ENCODE peak calls at places on chromosomes 3 and 15, in seven cellular contexts. One of them, this sample, is unnamed.
A peak's percentile ranks its signal among the peaks of the same experiment; 100 is the strongest.

GRCh38 chr3:72665701-72666443 is 182.4 kb downstream of the SHQ1 start:
- DNase-seq in neural crest cell: peak; percentile 43
- DNase-seq in natural killer cell: peak; percentile 17
- DNase-seq in glutamatergic neuron: peak; percentile 56
- DNase-seq in suprapubic skin: no peak
- DNase-seq in progenitor cell of endocrine pancreas: no peak
- DNase-seq in WTC11: peak; percentile 65
- DNase-seq in this sample: no peak

GRCh38 chr3:8239718-8240698 is 261.6 kb upstream of the LMCD1 start:
- DNase-seq in neural crest cell: peak; percentile 61
- DNase-seq in natural killer cell: no peak
- DNase-seq in glutamatergic neuron: peak; percentile 29
- DNase-seq in suprapubic skin: no peak
- DNase-seq in progenitor cell of endocrine pancreas: peak; percentile 12
- DNase-seq in WTC11: peak; percentile 22
- DNase-seq in this sample: no peak

GRCh38 chr3:126522363-126522788 is 1.6 kb upstream of the CHST13 start:
- DNase-seq in neural crest cell: peak; percentile 75
- DNase-seq in natural killer cell: peak; percentile 45
- DNase-seq in glutamatergic neuron: peak; percentile 80
- DNase-seq in suprapubic skin: no peak
- DNase-seq in progenitor cell of endocrine pancreas: peak; percentile 63
- DNase-seq in WTC11: peak; percentile 79
- DNase-seq in this sample: no peak

GRCh38 chr15:44029003-44029402 is 166.1 kb downstream of the FRMD5 start:
- DNase-seq in neural crest cell: no peak
- DNase-seq in natural killer cell: no peak
- DNase-seq in glutamatergic neuron: no peak
- DNase-seq in suprapubic skin: no peak
- DNase-seq in progenitor cell of endocrine pancreas: no peak
- DNase-seq in WTC11: no peak
- DNase-seq in this sample: no peak

GRCh38 chr3:52787672-52788625 is 6.6 kb upstream of the ITIH3 start:
- DNase-seq in neural crest cell: no peak
- DNase-seq in natural killer cell: no peak
- DNase-seq in glutamatergic neuron: peak; percentile 21
- DNase-seq in suprapubic skin: peak; percentile 73
- DNase-seq in progenitor cell of endocrine pancreas: no peak
- DNase-seq in WTC11: no peak
- DNase-seq in this sample: peak; percentile 47

GRCh38 chr15:99421172-99421656 is 144.6 kb upstream of the MEF2A start:
- DNase-seq in neural crest cell: no peak
- DNase-seq in natural killer cell: no peak
- DNase-seq in glutamatergic neuron: no peak
- DNase-seq in suprapubic skin: no peak
- DNase-seq in progenitor cell of endocrine pancreas: no peak
- DNase-seq in WTC11: peak; percentile 45
- DNase-seq in this sample: peak; percentile 45

GRCh38 chr3:132549890-132550578 is 47.0 kb upstream of the ACKR4 start:
- DNase-seq in neural crest cell: no peak
- DNase-seq in natural killer cell: no peak
- DNase-seq in glutamatergic neuron: no peak
- DNase-seq in suprapubic skin: no peak
- DNase-seq in progenitor cell of endocrine pancreas: no peak
- DNase-seq in WTC11: no peak
- DNase-seq in this sample: no peak

GRCh38 chr15:40693904-40694705 is 869 bp upstream of the RAD51 start:
- DNase-seq in neural crest cell: no peak
- DNase-seq in natural killer cell: no peak
- DNase-seq in glutamatergic neuron: no peak
- DNase-seq in suprapubic skin: no peak
- DNase-seq in progenitor cell of endocrine pancreas: no peak
- DNase-seq in WTC11: no peak
- DNase-seq in this sample: no peak

GRCh38 chr3:13577181-13578121 is 28.5 kb downstream of the FBLN2 start:
- DNase-seq in neural crest cell: no peak
- DNase-seq in natural killer cell: no peak
- DNase-seq in glutamatergic neuron: no peak
- DNase-seq in suprapubic skin: no peak
- DNase-seq in progenitor cell of endocrine pancreas: no peak
- DNase-seq in WTC11: no peak
- DNase-seq in this sample: peak; percentile 47

GRCh38 chr15:72856549-72857040 is 73.0 kb upstream of the ADPGK start:
- DNase-seq in neural crest cell: no peak
- DNase-seq in natural killer cell: no peak
- DNase-seq in glutamatergic neuron: no peak
- DNase-seq in suprapubic skin: no peak
- DNase-seq in progenitor cell of endocrine pancreas: no peak
- DNase-seq in WTC11: no peak
- DNase-seq in this sample: no peak

GRCh38 chr15:51499379-51499976 is 123.1 kb downstream of the DMXL2 start:
- DNase-seq in neural crest cell: no peak
- DNase-seq in natural killer cell: no peak
- DNase-seq in glutamatergic neuron: no peak
- DNase-seq in suprapubic skin: no peak
- DNase-seq in progenitor cell of endocrine pancreas: no peak
- DNase-seq in WTC11: no peak
- DNase-seq in this sample: no peak

GRCh38 chr3:61251174-61251972 is at the start of gene FHIT:
- DNase-seq in neural crest cell: peak; percentile 84
- DNase-seq in natural killer cell: peak; percentile 85
- DNase-seq in glutamatergic neuron: peak; percentile 97
- DNase-seq in suprapubic skin: peak; percentile 96
- DNase-seq in progenitor cell of endocrine pancreas: peak; percentile 91
- DNase-seq in WTC11: peak; percentile 97
- DNase-seq in this sample: peak; percentile 92
- TF ChIP-seq CTCF in neural crest cell: no peak
- TF ChIP-seq CTCF in natural killer cell: no peak
- TF ChIP-seq CTCF in glutamatergic neuron: no peak
- TF ChIP-seq CTCF in suprapubic skin: no peak
- TF ChIP-seq CTCF in progenitor cell of endocrine pancreas: peak; percentile 25
- TF ChIP-seq CTCF in WTC11: no peak
- TF ChIP-seq CTCF in this sample: no peak

DNA sequence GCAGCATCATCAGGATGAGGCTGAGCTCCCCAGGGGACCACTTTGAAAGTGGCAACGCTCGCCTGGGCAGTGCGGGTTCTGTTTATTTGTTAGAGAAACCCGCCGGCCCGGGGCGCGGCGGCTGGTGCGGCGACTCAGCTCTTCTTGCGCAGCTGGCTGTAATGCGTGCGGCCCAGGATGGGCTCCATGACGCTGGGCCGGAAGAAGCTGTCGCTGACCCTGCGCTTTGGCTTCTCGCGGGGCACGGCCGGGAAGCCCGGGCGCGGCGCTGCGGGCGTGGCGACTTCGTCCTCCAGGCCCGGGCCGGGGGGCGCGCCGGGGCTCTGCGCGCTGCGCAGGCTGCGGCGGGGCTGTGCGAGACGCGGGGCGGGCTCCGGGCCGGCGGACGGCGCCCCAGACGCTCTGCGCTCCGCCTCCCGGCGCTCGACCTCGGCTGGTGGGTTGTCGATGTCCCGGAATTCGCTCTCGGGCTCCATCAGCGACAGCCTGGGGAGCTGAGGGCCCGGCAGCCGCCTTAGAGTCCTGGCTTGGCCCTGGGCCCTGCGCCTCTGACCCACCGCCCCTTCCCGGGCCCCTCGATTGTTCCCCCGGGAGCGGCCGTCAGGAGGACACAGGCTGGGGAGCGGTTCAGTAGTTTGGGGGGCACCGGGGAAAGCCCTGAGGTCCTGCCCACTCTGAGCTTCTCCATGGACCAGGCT is 10.3 kb upstream of the KIF7 start:
- DNase-seq in neural crest cell: peak; percentile 53
- DNase-seq in natural killer cell: no peak
- DNase-seq in glutamatergic neuron: peak; percentile 65
- DNase-seq in suprapubic skin: peak; percentile 77
- DNase-seq in progenitor cell of endocrine pancreas: peak; percentile 38
- DNase-seq in WTC11: peak; percentile 56
- DNase-seq in this sample: no peak
- TF ChIP-seq CTCF in neural crest cell: no peak
- TF ChIP-seq CTCF in natural killer cell: no peak
- TF ChIP-seq CTCF in glutamatergic neuron: no peak
- TF ChIP-seq CTCF in suprapubic skin: no peak
- TF ChIP-seq CTCF in progenitor cell of endocrine pancreas: no peak
- TF ChIP-seq CTCF in WTC11: no peak
- TF ChIP-seq CTCF in this sample: no peak

DNA sequence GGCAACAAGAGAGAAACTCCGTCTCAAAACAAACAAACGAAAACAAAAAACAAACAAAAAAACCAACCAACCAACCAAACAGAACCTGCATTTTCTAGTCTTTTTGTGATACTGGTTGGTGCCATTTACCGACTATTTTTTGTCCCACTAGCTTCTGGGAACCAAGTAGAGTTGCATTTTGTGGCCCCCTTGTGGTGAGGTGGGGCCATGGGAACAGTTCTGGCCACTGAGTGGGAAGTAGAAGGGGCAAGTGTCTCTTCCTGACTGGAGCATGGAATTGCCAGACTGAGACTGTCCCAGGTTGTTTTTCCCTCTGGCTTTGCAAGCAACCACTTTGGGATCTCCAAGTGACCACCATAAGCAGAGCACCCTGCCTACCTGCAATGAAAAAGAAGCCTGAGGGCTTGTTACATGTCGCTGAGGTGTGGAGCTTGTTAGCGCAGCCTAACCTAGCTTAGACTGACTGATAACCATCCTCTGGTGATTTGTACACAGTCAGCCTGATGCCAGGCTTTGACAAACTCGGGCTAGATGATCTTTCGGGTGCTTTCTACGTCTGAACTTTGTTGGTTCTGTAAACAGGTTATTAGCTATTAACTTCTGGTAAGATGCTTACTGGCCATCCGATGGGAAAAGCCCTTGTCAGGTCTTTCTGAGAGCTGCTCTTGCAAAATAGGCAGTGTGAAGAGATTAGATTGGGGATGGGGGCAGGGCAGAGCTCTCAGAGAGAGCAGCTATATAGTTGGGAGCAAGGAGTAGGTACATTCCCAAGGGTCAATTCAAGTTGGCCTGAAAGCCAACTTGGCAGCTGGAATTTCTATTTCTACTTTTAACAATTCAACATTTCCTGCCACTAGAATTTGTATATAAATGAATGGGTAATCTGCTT is 172.2 kb downstream of the SSR3 start:
- DNase-seq in neural crest cell: peak; percentile 16
- DNase-seq in natural killer cell: no peak
- DNase-seq in glutamatergic neuron: peak; percentile 43
- DNase-seq in suprapubic skin: no peak
- DNase-seq in progenitor cell of endocrine pancreas: no peak
- DNase-seq in WTC11: peak; percentile 70
- DNase-seq in this sample: no peak
- TF ChIP-seq CTCF in neural crest cell: peak; percentile 55
- TF ChIP-seq CTCF in natural killer cell: peak; percentile 17
- TF ChIP-seq CTCF in glutamatergic neuron: peak; percentile 41
- TF ChIP-seq CTCF in suprapubic skin: no peak
- TF ChIP-seq CTCF in progenitor cell of endocrine pancreas: peak; percentile 49
- TF ChIP-seq CTCF in WTC11: peak; percentile 73
- TF ChIP-seq CTCF in this sample: peak; percentile 64

GRCh38 chr15:65343374-65343981 is 34.3 kb downstream of the IGDCC3 start:
- DNase-seq in neural crest cell: no peak
- DNase-seq in natural killer cell: no peak
- DNase-seq in glutamatergic neuron: peak; percentile 10
- DNase-seq in suprapubic skin: no peak
- DNase-seq in progenitor cell of endocrine pancreas: no peak
- DNase-seq in WTC11: no peak
- DNase-seq in this sample: peak; percentile 61

GRCh38 chr15:65344909-65345275 is 32.9 kb downstream of the IGDCC3 start:
- DNase-seq in neural crest cell: no peak
- DNase-seq in natural killer cell: no peak
- DNase-seq in glutamatergic neuron: no peak
- DNase-seq in suprapubic skin: no peak
- DNase-seq in progenitor cell of endocrine pancreas: no peak
- DNase-seq in WTC11: no peak
- DNase-seq in this sample: no peak

GRCh38 chr15:65339926-65340325 is 35.4 kb downstream of the RNU5B-1 start:
- DNase-seq in neural crest cell: no peak
- DNase-seq in natural killer cell: no peak
- DNase-seq in glutamatergic neuron: peak; percentile 19
- DNase-seq in suprapubic skin: no peak
- DNase-seq in progenitor cell of endocrine pancreas: no peak
- DNase-seq in WTC11: no peak
- DNase-seq in this sample: no peak

GRCh38 chr15:65344214-65344908 is 33.4 kb downstream of the IGDCC3 start:
- DNase-seq in neural crest cell: no peak
- DNase-seq in natural killer cell: no peak
- DNase-seq in glutamatergic neuron: peak; percentile 11
- DNase-seq in suprapubic skin: no peak
- DNase-seq in progenitor cell of endocrine pancreas: no peak
- DNase-seq in WTC11: no peak
- DNase-seq in this sample: no peak

DNA sequence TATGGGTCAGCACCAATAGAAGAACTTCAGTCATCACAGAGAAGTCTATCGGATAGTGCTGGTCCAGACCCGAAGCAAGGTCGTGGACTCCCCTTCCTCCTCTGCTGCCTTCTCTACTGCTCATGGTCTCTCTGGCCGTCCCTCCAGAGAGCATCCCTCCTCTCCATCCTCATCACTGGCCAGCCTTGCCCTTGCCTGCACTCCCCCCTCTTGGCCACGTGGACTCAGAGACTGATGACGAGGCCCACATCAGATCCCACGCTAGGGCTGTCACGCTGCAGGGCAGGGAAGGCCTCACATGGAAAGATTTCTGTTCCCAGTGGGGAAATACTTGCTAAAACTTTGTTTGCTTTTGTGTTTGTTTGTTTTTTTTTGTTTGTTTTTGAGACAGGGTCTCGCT is 35.3 kb downstream of the IGDCC3 start:
- DNase-seq in neural crest cell: no peak
- DNase-seq in natural killer cell: no peak
- DNase-seq in glutamatergic neuron: peak; percentile 5
- DNase-seq in suprapubic skin: no peak
- DNase-seq in progenitor cell of endocrine pancreas: no peak
- DNase-seq in WTC11: no peak
- DNase-seq in this sample: no peak
- TF ChIP-seq CTCF in neural crest cell: no peak
- TF ChIP-seq CTCF in natural killer cell: no peak
- TF ChIP-seq CTCF in glutamatergic neuron: no peak
- TF ChIP-seq CTCF in suprapubic skin: no peak
- TF ChIP-seq CTCF in progenitor cell of endocrine pancreas: no peak
- TF ChIP-seq CTCF in WTC11: no peak
- TF ChIP-seq CTCF in this sample: no peak

GRCh38 chr3:150577854-150578253 is 25.3 kb upstream of the SELENOT start:
- DNase-seq in neural crest cell: no peak
- DNase-seq in natural killer cell: no peak
- DNase-seq in glutamatergic neuron: no peak
- DNase-seq in suprapubic skin: no peak
- DNase-seq in progenitor cell of endocrine pancreas: no peak
- DNase-seq in WTC11: no peak
- DNase-seq in this sample: no peak
- TF ChIP-seq CTCF in neural crest cell: no peak
- TF ChIP-seq CTCF in natural killer cell: no peak
- TF ChIP-seq CTCF in glutamatergic neuron: no peak
- TF ChIP-seq CTCF in suprapubic skin: no peak
- TF ChIP-seq CTCF in progenitor cell of endocrine pancreas: no peak
- TF ChIP-seq CTCF in WTC11: no peak
- TF ChIP-seq CTCF in this sample: peak; percentile 8

GRCh38 chr3:172982731-172983364 is 158.2 kb downstream of the SPATA16 start:
- DNase-seq in neural crest cell: no peak
- DNase-seq in natural killer cell: no peak
- DNase-seq in glutamatergic neuron: no peak
- DNase-seq in suprapubic skin: no peak
- DNase-seq in progenitor cell of endocrine pancreas: no peak
- DNase-seq in WTC11: no peak
- DNase-seq in this sample: no peak
- TF ChIP-seq CTCF in neural crest cell: peak; percentile 44
- TF ChIP-seq CTCF in natural killer cell: no peak
- TF ChIP-seq CTCF in glutamatergic neuron: no peak
- TF ChIP-seq CTCF in suprapubic skin: no peak
- TF ChIP-seq CTCF in progenitor cell of endocrine pancreas: no peak
- TF ChIP-seq CTCF in WTC11: no peak
- TF ChIP-seq CTCF in this sample: peak; percentile 21

This sample was measured in RWPE2.